ENCODE peak calls at places on chromosomes 3 and 15, in five cellular contexts. One of them, this sample, is unnamed.

GRCh38 chr3:53238051-53238850 is 17.6 kb downstream of the TKT start:
- DNase-seq in B cell: no peak
- DNase-seq in type B pancreatic cell: no peak
- DNase-seq in amniotic epithelial cell: peak; percentile 90
- DNase-seq in MM.1S: no peak
- DNase-seq in this sample: no peak

GRCh38 chr3:100879445-100879844 is 113.8 kb downstream of the ABI3BP start:
- DNase-seq in B cell: no peak
- DNase-seq in type B pancreatic cell: no peak
- DNase-seq in amniotic epithelial cell: no peak
- DNase-seq in MM.1S: no peak
- DNase-seq in this sample: no peak

GRCh38 chr15:67066041-67067021 is 929 bp downstream of the SMAD3 start:
- DNase-seq in B cell: peak; percentile 57
- DNase-seq in type B pancreatic cell: no peak
- DNase-seq in amniotic epithelial cell: peak; percentile 39
- DNase-seq in MM.1S: no peak
- DNase-seq in this sample: no peak

GRCh38 chr3:73621388-73621787 is 3.4 kb downstream of the PDZRN3 start:
- DNase-seq in B cell: no peak
- DNase-seq in type B pancreatic cell: no peak
- DNase-seq in amniotic epithelial cell: peak; percentile 37
- DNase-seq in MM.1S: no peak
- DNase-seq in this sample: no peak

GRCh38 chr3:12977117-12977808 is 96.0 kb downstream of the IQSEC1 start:
- DNase-seq in B cell: no peak
- DNase-seq in type B pancreatic cell: no peak
- DNase-seq in amniotic epithelial cell: no peak
- DNase-seq in MM.1S: no peak
- DNase-seq in this sample: no peak

GRCh38 chr3:12149029-12149428 is 9.7 kb downstream of the TIMP4 start:
- DNase-seq in B cell: no peak
- DNase-seq in type B pancreatic cell: no peak
- DNase-seq in amniotic epithelial cell: no peak
- DNase-seq in MM.1S: no peak
- DNase-seq in this sample: no peak

GRCh38 chr15:87419341-87419740 is 837.2 kb downstream of the NTRK3 start:
- DNase-seq in B cell: no peak
- DNase-seq in type B pancreatic cell: no peak
- DNase-seq in amniotic epithelial cell: no peak
- DNase-seq in MM.1S: no peak
- DNase-seq in this sample: no peak

GRCh38 chr15:83030021-83030420 is 18.6 kb upstream of the C15orf40 start:
- DNase-seq in B cell: no peak
- DNase-seq in type B pancreatic cell: no peak
- DNase-seq in amniotic epithelial cell: peak; percentile 75
- DNase-seq in MM.1S: no peak
- DNase-seq in this sample: no peak

GRCh38 chr3:134373278-134373941 is 837 bp downstream of the AMOTL2 start:
- DNase-seq in B cell: no peak
- DNase-seq in type B pancreatic cell: peak; percentile 88
- DNase-seq in amniotic epithelial cell: peak; percentile 92
- DNase-seq in MM.1S: no peak
- DNase-seq in this sample: no peak

GRCh38 chr3:115659253-115659652 is 35.9 kb downstream of the GAP43 start:
- DNase-seq in B cell: peak; percentile 37
- DNase-seq in type B pancreatic cell: no peak
- DNase-seq in amniotic epithelial cell: no peak
- DNase-seq in MM.1S: peak; percentile 62
- DNase-seq in this sample: no peak

GRCh38 chr15:78390823-78391222 is 47.2 kb upstream of the IREB2 start:
- DNase-seq in B cell: no peak
- DNase-seq in type B pancreatic cell: no peak
- DNase-seq in amniotic epithelial cell: no peak
- DNase-seq in MM.1S: no peak
- DNase-seq in this sample: no peak

GRCh38 chr15:86650084-86650483 is 570.4 kb downstream of the AGBL1 start:
- DNase-seq in B cell: peak; percentile 5
- DNase-seq in type B pancreatic cell: no peak
- DNase-seq in amniotic epithelial cell: no peak
- DNase-seq in MM.1S: peak; percentile 43
- DNase-seq in this sample: peak; percentile 11

GRCh38 chr15:77186518-77187095 is 115.7 kb upstream of the TSPAN3 start:
- DNase-seq in B cell: peak; percentile 57
- DNase-seq in type B pancreatic cell: no peak
- DNase-seq in amniotic epithelial cell: peak; percentile 42
- DNase-seq in MM.1S: peak; percentile 43
- DNase-seq in this sample: peak; percentile 68

GRCh38 chr3:190175490-190175889 is 54.8 kb upstream of the P3H2 start:
- DNase-seq in B cell: no peak
- DNase-seq in type B pancreatic cell: no peak
- DNase-seq in amniotic epithelial cell: no peak
- DNase-seq in MM.1S: no peak
- DNase-seq in this sample: no peak

GRCh38 chr3:194134757-194135515 is 1.0 kb upstream of the HES1 start:
- DNase-seq in B cell: peak; percentile 96
- DNase-seq in type B pancreatic cell: peak; percentile 96
- DNase-seq in amniotic epithelial cell: peak; percentile 96
- DNase-seq in MM.1S: peak; percentile 99
- DNase-seq in this sample: peak; percentile 96